ENCODE peak calls at places on chromosomes 3 and 15, in seven cellular contexts. N, P, U, S, L, I and Q are unnamed samples.

GRCh38 chr3:58234516-58234931 is 3.1 kb upstream of the ABHD6 start:
- DNase-seq in L (no peak), N (no peak), U (no peak), P (no peak), I (no peak), S (no peak), Q (no peak)

GRCh38 chr15:37586976-37587375 is 347.5 kb upstream of the TMCO5A start:
- DNase-seq in S (no peak), P (no peak), L (no peak), I (no peak), N (no peak), U (no peak), Q (no peak)

GRCh38 chr3:128378631-128379347 is 87.9 kb downstream of the DNAJB8 start:
- DNase-seq in I (no peak), N (no peak), L (no peak), S (no peak), P (no peak), U (peak; percentile 74), Q (no peak)

GRCh38 chr3:55718475-55718874 is 231.4 kb upstream of the WNT5A start:
- DNase-seq in P (no peak), S (peak; percentile 50), L (no peak), I (no peak), U (no peak), N (no peak), Q (no peak)

GRCh38 chr3:21477896-21478295 is 273.1 kb downstream of the ZNF385D start:
- DNase-seq in I (no peak), S (no peak), P (no peak), U (no peak), N (no peak), L (no peak), Q (no peak)

GRCh38 chr3:193693774-193694173 is 100.8 kb downstream of the OPA1 start:
- DNase-seq in N (no peak), S (no peak), P (no peak), L (no peak), I (no peak), U (no peak), Q (no peak)

GRCh38 chr15:51706347-51706746 is 25.0 kb downstream of the SCG3 start:
- DNase-seq in S (no peak), P (no peak), I (no peak), L (no peak), N (no peak), U (no peak), Q (no peak)

GRCh38 chr15:90103669-90104329 is 1.5 kb upstream of the IDH2 start:
- DNase-seq in P (no peak), S (no peak), N (no peak), I (no peak), L (no peak), U (no peak), Q (no peak)

GRCh38 chr3:42884324-42884723 is 8.6 kb upstream of the CYP8B1 start:
- DNase-seq in N (no peak), P (no peak), L (no peak), U (no peak), S (no peak), I (no peak), Q (no peak)

GRCh38 chr3:174891524-174892203 is 32.5 kb downstream of the NAALADL2 start:
- DNase-seq in I (no peak), S (no peak), L (no peak), N (no peak), P (no peak), U (no peak), Q (no peak)

GRCh38 chr3:101809178-101810022 is 30.4 kb downstream of the NXPE3 start:
- DNase-seq in I (peak; percentile 55), N (peak; percentile 26), S (no peak), L (no peak), P (no peak), U (no peak), Q (no peak)

GRCh38 chr3:58041182-58041825 is 33.1 kb downstream of the FLNB start:
- DNase-seq in N (no peak), L (no peak), I (no peak), U (peak; percentile 44), P (no peak), S (no peak), Q (no peak)

GRCh38 chr15:41564286-41564959 is 5.4 kb downstream of the TYRO3 start:
- DNase-seq in S (no peak), I (no peak), L (no peak), U (peak; percentile 64), P (no peak), N (no peak), Q (no peak)

GRCh38 chr15:41558400-41559238 is at the start of gene TYRO3:
- DNase-seq in U (peak; percentile 87), P (peak; percentile 70), N (peak; percentile 15), S (no peak), L (peak; percentile 56), I (peak; percentile 53), Q (peak; percentile 85)

GRCh38 chr3:179181021-179181472 is 32.9 kb downstream of the PIK3CA start:
- DNase-seq in L (no peak), S (no peak), U (no peak), P (no peak), I (no peak), N (no peak), Q (no peak)

GRCh38 chr15:60390931-60391501 is 6.8 kb downstream of the ANXA2 start:
- DNase-seq in U (peak; percentile 59), L (peak; percentile 69), P (no peak), I (no peak), N (no peak), S (no peak), Q (no peak)

GRCh38 chr3:182294256-182294655 is 499.0 kb upstream of the ATP11B start:
- DNase-seq in N (no peak), L (no peak), P (no peak), I (no peak), U (no peak), S (no peak), Q (no peak)

GRCh38 chr3:120637836-120638559 is 41.9 kb downstream of the NDUFB4 start:
- DNase-seq in U (no peak), L (no peak), P (no peak), I (no peak), N (no peak), S (no peak), Q (no peak)

GRCh38 chr3:1191061-1191460 is 98.2 kb downstream of the CNTN6 start:
- DNase-seq in U (no peak), I (no peak), N (no peak), S (no peak), L (no peak), P (no peak), Q (no peak)

GRCh38 chr3:117404153-117404552 is 694.6 kb downstream of the TUSC7 start:
- DNase-seq in U (no peak), S (no peak), N (no peak), I (no peak), L (no peak), P (no peak), Q (no peak)

GRCh38 chr15:85021409-85021808 is 39.8 kb downstream of the PDE8A start:
- DNase-seq in I (no peak), L (no peak), N (no peak), S (no peak), P (no peak), U (no peak), Q (no peak)

DNA sequence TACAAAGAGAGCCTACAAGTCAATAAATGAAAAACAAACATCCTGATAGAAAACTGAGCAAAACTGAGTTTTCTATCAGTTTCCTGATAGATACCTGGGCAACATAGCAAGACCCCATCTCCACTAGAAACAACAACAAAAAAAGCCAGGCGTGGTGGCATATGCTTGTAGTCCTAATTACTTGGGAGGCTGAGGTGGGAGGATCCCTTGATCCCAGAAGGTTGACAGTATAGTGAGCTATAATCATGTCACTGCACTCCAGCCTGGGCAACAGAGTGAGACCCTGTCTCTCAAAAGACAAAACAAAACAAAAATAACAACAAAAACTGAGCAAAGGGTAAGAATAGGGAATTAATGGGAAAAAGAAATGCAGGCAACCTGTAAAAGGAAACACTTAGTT is 23.9 kb upstream of the UBE2E1 start:
- DNase-seq in L (no peak), P (no peak), N (no peak), I (no peak), U (no peak), S (no peak), Q (no peak)
- H3K27ac ChIP-seq in L (no peak overlapping the region), P (no peak overlapping the region), N (no peak overlapping the region), I (no peak overlapping the region), U (no peak overlapping the region), S (no peak overlapping the region), Q (no peak overlapping the region)

GRCh38 chr3:196076721-196077120 is 5.2 kb downstream of the TFRC start:
- DNase-seq in L (no peak), N (no peak), S (no peak), I (no peak), P (no peak), U (no peak), Q (no peak)

GRCh38 chr3:196081834-196082470 is at the start of gene TFRC:
- DNase-seq in P (peak; percentile 98), L (peak; percentile 89), N (peak; percentile 94), S (peak; percentile 97), U (peak; percentile 99), I (peak; percentile 93), Q (peak; percentile 83)

GRCh38 chr3:196082471-196082971 is 631 bp upstream of the TFRC start:
- DNase-seq in S (no peak), N (no peak), I (no peak), U (no peak), P (no peak), L (no peak), Q (no peak)

GRCh38 chr3:196080997-196081833 is 675 bp downstream of the TFRC start:
- DNase-seq in L (peak; percentile 51), S (no peak), N (peak; percentile 50), I (peak; percentile 54), U (peak; percentile 85), P (peak; percentile 84), Q (peak; percentile 54)

GRCh38 chr3:196080517-196080841 is 1.4 kb downstream of the TFRC start:
- DNase-seq in P (no peak), N (no peak), S (no peak), I (no peak), L (no peak), U (no peak), Q (no peak)
- H3K27ac ChIP-seq in P (peak overlapping the region; percentile 93), N (no peak overlapping the region), S (peak overlapping the region; percentile 98), I (peak overlapping the region; percentile 97), L (no peak overlapping the region), U (peak overlapping the region; percentile 91), Q (peak overlapping the region; percentile 90)

GRCh38 chr15:72824781-72825180 is 41.2 kb upstream of the ADPGK start:
- DNase-seq in L (no peak), N (no peak), S (no peak), P (no peak), I (no peak), U (no peak), Q (no peak)
- H3K27ac ChIP-seq in L (no peak overlapping the region), N (no peak overlapping the region), S (no peak overlapping the region), P (no peak overlapping the region), I (no peak overlapping the region), U (no peak overlapping the region), Q (no peak overlapping the region)

DNA sequence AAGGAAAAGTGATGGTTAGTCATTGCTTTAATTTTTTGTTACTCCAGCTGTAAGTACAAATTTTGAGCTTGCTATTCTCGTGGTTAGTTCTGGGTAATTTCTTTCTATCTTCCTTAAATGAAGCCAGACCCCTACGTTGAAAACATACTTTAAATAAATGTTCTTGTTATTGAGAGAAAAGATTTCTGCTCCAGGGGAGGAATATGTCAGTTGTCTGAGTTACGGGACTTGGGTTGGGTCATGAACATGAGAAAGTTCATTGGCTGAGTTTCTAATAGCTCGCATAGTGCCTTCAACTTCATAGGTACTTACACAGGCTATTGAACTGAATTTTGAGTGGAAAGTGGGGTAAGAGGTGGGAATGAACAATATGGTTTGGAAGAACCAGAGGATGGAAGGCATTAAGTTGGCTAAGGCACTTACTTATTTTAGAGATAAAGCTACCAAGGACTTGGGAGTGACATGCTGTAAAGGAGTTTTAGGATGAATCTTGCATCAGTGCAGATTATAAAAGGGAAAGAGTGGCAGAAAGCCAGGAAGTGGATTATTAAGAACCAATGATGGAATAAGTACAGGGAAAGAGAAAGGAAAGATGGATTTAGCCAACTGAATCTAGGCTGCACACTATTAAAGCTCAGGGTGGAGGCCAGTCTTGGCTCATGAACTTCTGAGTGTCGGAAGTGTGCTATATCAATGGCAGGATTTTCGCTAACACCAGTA is 1.4 kb downstream of the RPSA start:
- DNase-seq in S (no peak), P (no peak), N (no peak), U (no peak), L (no peak), I (no peak), Q (no peak)
- H3K27ac ChIP-seq in S (peak overlapping the region; percentile 78), P (peak overlapping the region; percentile 91), N (no peak overlapping the region), U (no peak overlapping the region), L (peak overlapping the region; percentile 73), I (peak overlapping the region; percentile 81), Q (no peak overlapping the region)